ENCODE peak calls at places on chromosomes 11 and 22, in nine cellular contexts. Y, T, N, D, R, M, W, U and I are unnamed samples.

GRCh38 chr11:109772846-109773400 is 320.3 kb upstream of the ZC3H12C start:
- DNase-seq in Y (no peak), T (no peak), N (no peak), D (no peak), R (no peak), M (no peak), W (no peak), U (no peak), I (peak; percentile 88)

GRCh38 chr11:113553905-113554304 is 78.7 kb upstream of the DRD2 start:
- DNase-seq in Y (no peak), T (no peak), N (no peak), D (no peak), R (no peak), M (no peak), W (no peak), U (no peak), I (no peak)

GRCh38 chr22:44572414-44573207 is 74.6 kb upstream of the RTL6 start:
- DNase-seq in Y (no peak), T (no peak), N (peak; percentile 52), D (no peak), R (no peak), M (no peak), W (no peak), U (no peak), I (no peak)

GRCh38 chr22:28822930-28823481 is 22.6 kb upstream of the XBP1 start:
- DNase-seq in Y (no peak), T (no peak), N (no peak), D (peak; percentile 73), R (peak; percentile 96), M (no peak), W (no peak), U (no peak), I (no peak)

GRCh38 chr11:12289667-12290476 is 87.5 kb upstream of the PARVA start:
- DNase-seq in Y (no peak), T (no peak), N (peak; percentile 43), D (no peak), R (no peak), M (no peak), W (no peak), U (no peak), I (no peak)

GRCh38 chr11:118621071-118621815 is 13.8 kb downstream of the PHLDB1 start:
- DNase-seq in Y (peak; percentile 80), T (peak; percentile 51), N (peak; percentile 87), D (no peak), R (no peak), M (no peak), W (peak; percentile 18), U (peak; percentile 69), I (peak; percentile 86)

GRCh38 chr22:42915980-42916765 is 59.1 kb upstream of the ARFGAP3 start:
- DNase-seq in Y (no peak), T (no peak), N (no peak), D (no peak), R (no peak), M (no peak), W (no peak), U (no peak), I (no peak)

GRCh38 chr11:69869311-69869939 is 50.2 kb upstream of the FGF3 start:
- DNase-seq in Y (no peak), T (no peak), N (no peak), D (no peak), R (no peak), M (no peak), W (no peak), U (no peak), I (no peak)

GRCh38 chr11:105466582-105467228 is 143.2 kb upstream of the GRIA4 start:
- DNase-seq in Y (peak; percentile 52), T (no peak), N (no peak), D (no peak), R (no peak), M (no peak), W (no peak), U (no peak), I (no peak)

GRCh38 chr11:115578275-115578674 is 74.1 kb upstream of the CADM1 start:
- DNase-seq in Y (no peak), T (no peak), N (no peak), D (no peak), R (no peak), M (no peak), W (no peak), U (no peak), I (no peak)

GRCh38 chr22:48599346-48599745 is 1228.3 kb downstream of the BRD1 start:
- DNase-seq in Y (no peak), T (no peak), N (no peak), D (no peak), R (no peak), M (no peak), W (no peak), U (no peak), I (no peak)

GRCh38 chr11:128227466-128227865 is 359.9 kb downstream of the ETS1 start:
- DNase-seq in Y (no peak), T (no peak), N (no peak), D (no peak), R (peak; percentile 64), M (no peak), W (no peak), U (no peak), I (no peak)